ENCODE peak calls at places on chromosomes 1 and 21, in five cellular contexts. F is fibroblast of pulmonary artery, U is AG04449, G is T-cell, R is GM23338. N is an unnamed sample.
A peak's percentile ranks its signal among the peaks of the same experiment; 100 is the strongest.

GRCh38 chr1:49229555-49229954 is 452.9 kb upstream of the BEND5 start:
- DNase-seq in R (peak; percentile 34), F (no peak), G (no peak), U (no peak), N (no peak)

GRCh38 chr1:234486858-234487830 is 8.2 kb upstream of the TARBP1 start:
- DNase-seq in U (no peak), G (no peak), F (peak; percentile 91), R (no peak), N (peak; percentile 80)

GRCh38 chr1:181504294-181505115 is 21.2 kb downstream of the CACNA1E start:
- DNase-seq in G (no peak), F (peak; percentile 13), R (peak; percentile 86), U (no peak), N (peak; percentile 29)

GRCh38 chr1:11645670-11646265 is 8.5 kb downstream of the FBXO2 start:
- DNase-seq in R (peak; percentile 92), U (no peak), F (peak; percentile 78), G (peak; percentile 55), N (peak; percentile 85)

GRCh38 chr1:76137746-76138145 is 63.2 kb downstream of the ST6GALNAC3 start:
- DNase-seq in G (no peak), R (no peak), F (peak; percentile 8), U (no peak), N (no peak)

GRCh38 chr21:42609806-42610205 is 43.6 kb upstream of the PDE9A start:
- DNase-seq in U (no peak), G (no peak), R (no peak), F (no peak), N (no peak)

GRCh38 chr21:34544032-34544496 is 32.1 kb upstream of the KCNE1 start:
- DNase-seq in F (peak; percentile 87), U (no peak), G (no peak), R (peak; percentile 92), N (peak; percentile 24)

GRCh38 chr1:51222136-51222787 is 13.8 kb upstream of the RNF11 start:
- DNase-seq in F (no peak), R (no peak), G (no peak), U (no peak), N (no peak)

GRCh38 chr1:52634111-52634510 is 1.1 kb downstream of the SHISAL2A start:
- DNase-seq in F (no peak), G (no peak), U (no peak), R (no peak), N (no peak)

GRCh38 chr1:164443166-164443565 is 115.8 kb upstream of the PBX1 start:
- DNase-seq in U (no peak), F (no peak), G (no peak), R (no peak), N (no peak)

GRCh38 chr1:212529211-212529731 is 79.3 kb upstream of the ATF3 start:
- DNase-seq in R (no peak), F (no peak), G (no peak), U (peak; percentile 40), N (peak; percentile 46)

GRCh38 chr1:25867210-25867991 is 8.1 kb downstream of the PAQR7 start:
- DNase-seq in G (no peak), U (no peak), F (no peak), R (peak; percentile 69), N (no peak)

GRCh38 chr1:10251325-10252103 is 41.1 kb downstream of the KIF1B start:
- DNase-seq in R (no peak), G (no peak), F (peak; percentile 56), U (no peak), N (no peak)

GRCh38 chr1:11428789-11429188 is 50.2 kb upstream of the DISP3 start:
- DNase-seq in G (no peak), U (no peak), F (no peak), R (no peak), N (no peak)

GRCh38 chr1:28526886-28527285 is 21.0 kb downstream of the RCC1 start:
- DNase-seq in R (no peak), U (no peak), G (no peak), F (no peak), N (no peak)

GRCh38 chr1:159250817-159251216 is 46.1 kb downstream of the ACKR1 start:
- DNase-seq in U (no peak), R (peak; percentile 56), G (no peak), F (no peak), N (no peak)